ENCODE peak calls at places on chromosomes 6 and 20, in six cellular contexts. C is heart left ventricle, Q is Peyer's patch, D is upper lobe of right lung, I is AG10803, R is heart right ventricle. M is an unnamed sample.

GRCh38 chr6:158283304-158284005 is 28.8 kb upstream of the TULP4 start:
- DNase-seq in C (peak), Q (no peak), D (no peak), I (peak), R (no peak), M (peak)

GRCh38 chr6:134724653-134725340 is 225.1 kb downstream of the ALDH8A1 start:
- DNase-seq in C (no peak), Q (no peak), D (no peak), I (no peak), R (peak), M (peak)

GRCh38 chr20:1870792-1871550 is 24.2 kb upstream of the SIRPA start:
- DNase-seq in C (no peak), Q (no peak), D (no peak), I (no peak), R (no peak), M (no peak)

GRCh38 chr6:79646006-79646405 is 14.9 kb downstream of the SH3BGRL2 start:
- DNase-seq in C (no peak), Q (no peak), D (no peak), I (no peak), R (no peak), M (no peak)

GRCh38 chr6:3566812-3567211 is 110.0 kb upstream of the SLC22A23 start:
- DNase-seq in C (no peak), Q (no peak), D (no peak), I (peak), R (no peak), M (peak)

GRCh38 chr20:35263609-35264223 is 14.2 kb downstream of the MMP24OS start:
- DNase-seq in C (no peak), Q (no peak), D (peak), I (no peak), R (no peak), M (no peak)

GRCh38 chr20:58829531-58829941 is 21.2 kb downstream of the GNAS-AS1 start:
- DNase-seq in C (peak), Q (peak), D (no peak), I (peak), R (peak), M (peak)

GRCh38 chr20:2206957-2207769 is 88.6 kb upstream of the TGM3 start:
- DNase-seq in C (peak), Q (peak), D (peak), I (peak), R (peak), M (peak)

GRCh38 chr6:85865665-85866372 is 223.1 kb upstream of the SYNCRIP start:
- DNase-seq in C (no peak), Q (no peak), D (no peak), I (peak), R (no peak), M (peak)

GRCh38 chr6:170532867-170533488 is 20.1 kb downstream of the PSMB1 start:
- DNase-seq in C (no peak), Q (no peak), D (no peak), I (no peak), R (no peak), M (no peak)

GRCh38 chr6:70700922-70701876 is 33.5 kb downstream of the SMAP1 start:
- DNase-seq in C (peak), Q (no peak), D (no peak), I (no peak), R (peak), M (no peak)

GRCh38 chr6:110581682-110582081 is 105.3 kb upstream of the SLC22A16 start:
- DNase-seq in C (no peak), Q (no peak), D (no peak), I (no peak), R (no peak), M (no peak)

GRCh38 chr6:109096198-109096597 is 891 bp downstream of the CEP57L1 start:
- DNase-seq in C (no peak), Q (no peak), D (no peak), I (no peak), R (no peak), M (no peak)

GRCh38 chr6:110542311-110543024 is 66.1 kb upstream of the SLC22A16 start:
- DNase-seq in C (peak), Q (no peak), D (no peak), I (peak), R (peak), M (no peak)

GRCh38 chr6:169172946-169173345 is 80.7 kb downstream of the THBS2 start:
- DNase-seq in C (no peak), Q (no peak), D (no peak), I (peak), R (no peak), M (peak)

GRCh38 chr20:24566656-24567055 is 97.2 kb downstream of the SYNDIG1 start:
- DNase-seq in C (no peak), Q (no peak), D (no peak), I (no peak), R (no peak), M (no peak)

GRCh38 chr6:111580826-111581505 is 24.7 kb downstream of the TRAF3IP2 start:
- DNase-seq in C (peak), Q (no peak), D (no peak), I (peak), R (no peak), M (no peak)

GRCh38 chr6:145809785-145810184 is 4.8 kb downstream of the FBXO30 start:
- DNase-seq in C (no peak), Q (no peak), D (no peak), I (peak), R (no peak), M (peak)

GRCh38 chr6:43965628-43966373 is 161.5 kb downstream of the MRPL14 start:
- DNase-seq in C (no peak), Q (no peak), D (no peak), I (no peak), R (no peak), M (no peak)

GRCh38 chr6:166485651-166486535 is 100.6 kb downstream of the RAMACL start:
- DNase-seq in C (peak), Q (peak), D (peak), I (no peak), R (no peak), M (no peak)

GRCh38 chr6:56437171-56437900 is 190.0 kb upstream of the COL21A1 start:
- DNase-seq in C (no peak), Q (no peak), D (no peak), I (peak), R (no peak), M (no peak)

GRCh38 chr6:56463443-56463842 is 179.2 kb downstream of the DST start:
- DNase-seq in C (no peak), Q (no peak), D (no peak), I (no peak), R (no peak), M (no peak)

GRCh38 chr6:72811971-72812421 is 190.1 kb downstream of the KCNQ5 start:
- DNase-seq in C (no peak), Q (no peak), D (no peak), I (no peak), R (no peak), M (peak)

GRCh38 chr6:71300561-71301168 is 12.1 kb downstream of the OGFRL1 start:
- DNase-seq in C (no peak), Q (no peak), D (no peak), I (no peak), R (no peak), M (no peak)

GRCh38 chr6:132021552-132022375 is 70.6 kb upstream of the CCN2 start:
- DNase-seq in C (no peak), Q (no peak), D (no peak), I (peak), R (no peak), M (no peak)

GRCh38 chr6:166351715-166352285 is 9.5 kb upstream of the SFT2D1 start:
- DNase-seq in C (no peak), Q (no peak), D (no peak), I (no peak), R (peak), M (no peak)

GRCh38 chr6:61200444-61200843 is 1085.6 kb downstream of the KHDRBS2 start:
- DNase-seq in C (no peak), Q (no peak), D (no peak), I (no peak), R (no peak), M (no peak)

GRCh38 chr6:158769228-158769627 is 49.9 kb downstream of the EZR start:
- DNase-seq in C (peak), Q (no peak), D (no peak), I (no peak), R (peak), M (no peak)

GRCh38 chr6:56888687-56889086 is 66.2 kb upstream of the BEND6 start:
- DNase-seq in C (no peak), Q (no peak), D (no peak), I (no peak), R (no peak), M (no peak)

GRCh38 chr6:19452495-19452894 is 384.7 kb upstream of the ID4 start:
- DNase-seq in C (no peak), Q (no peak), D (no peak), I (no peak), R (no peak), M (no peak)

GRCh38 chr6:1472643-1473042 is 83.3 kb downstream of the FOXF2 start:
- DNase-seq in C (no peak), Q (no peak), D (no peak), I (no peak), R (no peak), M (no peak)

GRCh38 chr20:36183155-36183944 is 28.8 kb downstream of the EPB41L1 start:
- DNase-seq in C (no peak), Q (peak), D (no peak), I (no peak), R (no peak), M (no peak)

GRCh38 chr20:11454966-11455799 is 462.5 kb upstream of the BTBD3 start:
- DNase-seq in C (no peak), Q (no peak), D (no peak), I (peak), R (no peak), M (peak)

GRCh38 chr6:5335020-5335419 is 73.7 kb downstream of the FARS2 start:
- DNase-seq in C (no peak), Q (no peak), D (no peak), I (no peak), R (no peak), M (no peak)

GRCh38 chr20:33697129-33697528 is 10.9 kb upstream of the E2F1 start:
- DNase-seq in C (peak), Q (no peak), D (no peak), I (peak), R (no peak), M (peak)

GRCh38 chr6:151121900-151122299 is 117.9 kb upstream of the AKAP12 start:
- DNase-seq in C (peak), Q (no peak), D (no peak), I (peak), R (peak), M (no peak)

GRCh38 chr6:19723533-19723932 is 113.6 kb upstream of the ID4 start:
- DNase-seq in C (no peak), Q (no peak), D (no peak), I (peak), R (no peak), M (peak)

GRCh38 chr20:51372176-51372803 is 170.2 kb downstream of the NFATC2 start:
- DNase-seq in C (peak), Q (peak), D (peak), I (peak), R (peak), M (peak)

GRCh38 chr6:161161121-161161520 is 112.7 kb downstream of the AGPAT4 start:
- DNase-seq in C (no peak), Q (no peak), D (no peak), I (no peak), R (no peak), M (no peak)

DNA sequence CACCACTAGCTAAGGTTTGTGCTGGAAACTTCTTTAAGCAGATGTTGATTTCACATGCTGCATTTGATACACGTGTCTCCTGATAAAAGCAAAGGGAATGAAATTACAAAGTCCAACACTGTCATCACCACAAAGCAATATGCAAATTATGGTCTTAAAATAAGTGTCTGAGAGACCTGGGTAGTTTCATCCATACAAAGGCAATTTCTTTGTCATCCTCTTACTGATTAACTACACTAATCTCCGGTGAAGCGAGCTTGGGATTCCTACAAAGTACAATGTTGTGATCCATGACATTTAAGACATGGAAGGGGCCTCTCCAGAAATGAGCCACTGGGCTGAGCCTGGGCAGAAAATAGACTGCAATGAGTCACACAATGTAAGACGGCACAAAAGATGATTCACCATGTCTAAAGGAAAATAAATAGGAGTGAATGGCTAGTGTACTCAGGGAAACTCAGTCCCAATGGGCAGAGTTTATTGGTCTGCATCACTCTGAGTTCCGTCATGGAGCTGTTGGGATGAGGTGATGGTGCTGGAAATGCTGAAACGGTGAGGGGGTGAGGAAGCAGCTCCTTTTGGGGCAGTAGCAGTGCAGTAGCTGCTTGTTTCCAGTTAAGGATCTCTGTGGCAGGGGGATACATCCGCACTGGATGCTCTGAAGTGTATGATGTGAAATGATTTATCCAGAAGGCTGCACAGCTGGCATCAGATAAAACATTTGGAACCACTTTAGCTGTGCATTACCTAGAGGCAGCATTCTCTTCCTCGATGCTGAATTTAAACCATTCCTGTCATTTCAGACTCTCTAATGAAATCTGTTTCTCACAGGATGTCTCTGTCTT is 103.3 kb downstream of the IBTK start:
- DNase-seq in C (peak), Q (peak), D (no peak), I (peak), R (peak), M (peak)
- H3K4me3 ChIP-seq in C (no peak), Q (no peak), D (no peak), I (peak), R (no peak), M (no peak)

GRCh38 chr20:57104113-57104512 is 162.3 kb downstream of the BMP7 start:
- DNase-seq in C (no peak), Q (no peak), D (no peak), I (no peak), R (no peak), M (no peak)
- TF ChIP-seq CTCF in C (no peak), Q (no peak), D (no peak), I (no peak), R (no peak), M (no peak)

GRCh38 chr20:49216991-49217578 is 2.1 kb upstream of the DDX27 start:
- DNase-seq in C (peak), Q (peak), D (peak), I (peak), R (peak), M (peak)
- H3K4me3 ChIP-seq in C (no peak), Q (no peak), D (no peak), I (no peak), R (no peak), M (no peak)

DNA sequence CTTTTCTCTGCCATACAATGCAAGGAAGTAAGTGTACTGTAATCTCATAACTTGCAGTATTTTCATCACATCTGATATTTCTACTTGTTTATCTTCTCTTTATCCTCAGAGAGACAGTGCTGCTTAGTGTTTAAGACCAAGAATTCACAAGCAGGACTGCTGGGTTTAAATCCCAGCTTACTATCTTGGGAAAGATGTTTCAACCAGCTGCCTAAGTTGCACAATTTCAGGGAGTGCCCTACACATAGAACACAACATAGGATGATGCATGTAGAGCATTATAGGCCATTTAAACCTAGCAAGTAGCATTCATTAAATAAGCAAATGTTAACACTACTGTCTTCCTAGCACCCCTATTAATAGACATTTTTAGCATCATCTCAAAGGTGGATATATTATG is 205.2 kb upstream of the CEP162 start:
- DNase-seq in C (no peak), Q (no peak), D (no peak), I (peak), R (no peak), M (peak)
- TF ChIP-seq CTCF in C (no peak), Q (no peak), D (no peak), I (no peak), R (no peak), M (no peak)

GRCh38 chr6:31575952-31576684 is 753 bp downstream of the TNF start:
- DNase-seq in C (no peak), Q (no peak), D (no peak), I (no peak), R (no peak), M (no peak)

GRCh38 chr6:31574106-31575061 is 981 bp upstream of the TNF start:
- DNase-seq in C (no peak), Q (no peak), D (no peak), I (no peak), R (no peak), M (no peak)

GRCh38 chr6:31572041-31572911 is at the start of gene LTA:
- DNase-seq in C (no peak), Q (no peak), D (no peak), I (no peak), R (no peak), M (no peak)

GRCh38 chr6:31575335-31575901 is at the start of gene TNF:
- DNase-seq in C (peak), Q (no peak), D (peak), I (no peak), R (peak), M (no peak)

DNA sequence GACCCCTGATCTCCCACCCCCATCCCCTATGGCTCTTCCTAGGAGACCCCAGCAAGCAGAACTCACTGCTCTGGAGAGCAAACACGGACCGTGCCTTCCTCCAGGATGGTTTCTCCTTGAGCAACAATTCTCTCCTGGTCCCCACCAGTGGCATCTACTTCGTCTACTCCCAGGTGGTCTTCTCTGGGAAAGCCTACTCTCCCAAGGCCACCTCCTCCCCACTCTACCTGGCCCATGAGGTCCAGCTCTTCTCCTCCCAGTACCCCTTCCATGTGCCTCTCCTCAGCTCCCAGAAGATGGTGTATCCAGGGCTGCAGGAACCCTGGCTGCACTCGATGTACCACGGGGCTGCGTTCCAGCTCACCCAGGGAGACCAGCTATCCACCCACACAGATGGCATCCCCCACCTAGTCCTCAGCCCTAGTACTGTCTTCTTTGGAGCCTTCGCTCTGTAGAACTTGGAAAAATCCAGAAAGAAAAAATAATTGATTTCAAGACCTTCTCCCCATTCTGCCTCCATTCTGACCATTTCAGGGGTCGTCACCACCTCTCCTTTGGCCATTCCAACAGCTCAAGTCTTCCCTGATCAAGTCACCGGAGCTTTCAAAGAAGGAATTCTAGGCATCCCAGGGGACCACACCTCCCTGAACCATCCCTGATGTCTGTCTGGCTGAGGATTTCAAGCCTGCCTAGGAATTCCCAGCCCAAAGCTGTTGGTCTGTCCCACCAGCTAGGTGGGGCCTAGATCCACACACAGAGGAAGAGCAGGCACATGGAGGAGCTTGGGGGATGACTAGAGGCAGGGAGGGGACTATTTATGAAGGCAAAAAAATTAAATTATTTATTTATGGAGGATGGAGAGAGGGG is 1.4 kb downstream of the LTA start:
- DNase-seq in C (no peak), Q (no peak), D (no peak), I (no peak), R (no peak), M (no peak)
- H3K4me3 ChIP-seq in C (no peak), Q (no peak), D (no peak), I (no peak), R (no peak), M (no peak)

M was measured in fibroblast of pulmonary artery.